ENCODE peak calls at places on chromosomes 16 and 17, in six cellular contexts. T, H, S, X, R and P are unnamed samples. For H3K9me3, the result is how much of the 10 kb centered on the place peaks cover.

GRCh38 chr16:49801290-49801689 is 54.6 kb downstream of the ZNF423 start:
- DNase-seq in T (no peak), H (no peak), S (no peak), X (no peak), R (no peak), P (no peak)

GRCh38 chr17:79984045-79984840 is 51.4 kb downstream of the TBC1D16 start:
- DNase-seq in T (no peak), H (no peak), S (no peak), X (no peak), R (no peak), P (no peak)

GRCh38 chr17:80491478-80492342 is 15.3 kb upstream of the NPTX1 start:
- DNase-seq in T (no peak), H (no peak), S (no peak), X (no peak), R (no peak), P (no peak)

GRCh38 chr17:10807704-10808128 is 3.8 kb upstream of the TMEM238L start:
- DNase-seq in T (no peak), H (no peak), S (no peak), X (no peak), R (no peak), P (no peak)

GRCh38 chr17:10034719-10035475 is 129.8 kb upstream of the RCVRN start:
- DNase-seq in T (no peak), H (no peak), S (no peak), X (no peak), R (no peak), P (no peak)

GRCh38 chr16:53745753-53746258 is 41.9 kb downstream of the FTO start:
- DNase-seq in T (no peak), H (no peak), S (no peak), X (no peak), R (no peak), P (no peak)

GRCh38 chr17:77130521-77130920 is 10.2 kb upstream of the SEC14L1 start:
- DNase-seq in T (no peak), H (no peak), S (no peak), X (no peak), R (no peak), P (no peak)

GRCh38 chr16:81473066-81473488 is 28.5 kb downstream of the CMIP start:
- DNase-seq in T (no peak), H (no peak), S (no peak), X (no peak), R (no peak), P (no peak)

GRCh38 chr17:76395980-76396379 is 11.6 kb downstream of the SPHK1 start:
- DNase-seq in T (no peak), H (no peak), S (no peak), X (no peak), R (no peak), P (no peak)

GRCh38 chr16:72203401-72203800 is 31.4 kb upstream of the PMFBP1 start:
- DNase-seq in T (peak), H (no peak), S (peak), X (peak), R (no peak), P (no peak)

GRCh38 chr16:30858111-30858495 is 35.8 kb downstream of the BCL7C start:
- DNase-seq in T (no peak), H (no peak), S (no peak), X (no peak), R (no peak), P (no peak)

GRCh38 chr17:29621751-29622194 is 939 bp downstream of the CORO6 start:
- DNase-seq in T (no peak), H (no peak), S (no peak), X (no peak), R (no peak), P (no peak)

GRCh38 chr17:44205962-44206824 is 6.5 kb upstream of the ATXN7L3 start:
- DNase-seq in T (no peak), H (no peak), S (no peak), X (no peak), R (no peak), P (no peak)

GRCh38 chr17:43431741-43432523 is 33.1 kb downstream of the ARL4D start:
- DNase-seq in T (peak), H (no peak), S (peak), X (no peak), R (no peak), P (peak)

GRCh38 chr17:1227365-1227764 is 42.9 kb upstream of the BHLHA9 start:
- DNase-seq in T (no peak), H (no peak), S (no peak), X (no peak), R (no peak), P (no peak)

GRCh38 chr17:1229354-1229890 is 40.8 kb upstream of the BHLHA9 start:
- DNase-seq in T (peak), H (peak), S (peak), X (no peak), R (peak), P (peak)

GRCh38 chr17:1226308-1226707 is 43.9 kb upstream of the BHLHA9 start:
- DNase-seq in T (no peak), H (no peak), S (no peak), X (no peak), R (no peak), P (no peak)

GRCh38 chr17:1228752-1229353 is 41.4 kb upstream of the BHLHA9 start:
- DNase-seq in T (no peak), H (no peak), S (no peak), X (no peak), R (no peak), P (peak)

DNA sequence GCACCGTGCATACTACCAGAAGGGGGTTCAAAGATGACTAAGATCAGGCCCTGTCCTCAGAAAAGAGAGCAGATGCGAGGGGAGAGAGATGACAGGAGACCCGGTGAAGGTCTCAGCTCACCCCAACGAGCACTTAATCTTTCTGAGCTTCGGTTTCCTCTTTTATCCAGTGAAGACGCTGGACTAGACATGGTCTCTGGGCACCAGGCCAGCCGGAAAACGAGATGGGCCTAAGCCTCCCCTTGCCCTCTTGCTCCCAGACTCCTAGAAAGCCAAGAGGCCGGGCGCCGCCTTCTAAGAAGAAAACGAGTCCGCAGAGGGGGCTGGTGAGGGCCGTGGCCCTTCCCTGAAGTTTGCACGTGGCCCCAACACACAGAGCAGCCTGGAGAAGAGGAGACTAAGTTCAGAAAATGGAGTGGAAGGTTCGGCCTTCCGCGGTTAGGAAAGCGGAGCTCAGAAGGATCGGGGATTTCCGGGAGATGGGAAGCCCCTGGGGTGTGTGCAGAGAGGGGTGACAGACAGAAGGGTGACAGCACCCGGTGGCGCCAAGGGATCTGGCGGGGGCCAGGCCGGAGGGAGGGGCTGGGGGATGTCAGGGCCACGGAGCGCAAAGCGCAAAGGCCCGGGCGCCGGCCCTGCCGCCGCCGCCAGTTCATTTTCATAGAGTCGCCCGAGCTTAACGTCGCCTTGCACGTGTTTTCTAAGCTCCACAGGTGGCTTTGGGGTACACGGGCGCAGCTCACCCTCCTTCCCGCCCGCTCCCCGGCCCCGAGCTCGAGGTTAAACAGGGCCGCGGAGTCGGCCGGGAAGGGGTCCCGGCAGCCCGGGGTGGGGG is 42.1 kb upstream of the BHLHA9 start:
- DNase-seq in T (peak), H (peak), S (peak), X (peak), R (peak), P (peak)
- TF ChIP-seq CTCF in T (no peak), H (no peak), S (no peak), X (no peak), R (no peak), P (no peak)

GRCh38 chr16:35194681-35195080 is 1735.3 kb downstream of the TP53TG3F start:
- DNase-seq in T (peak), H (no peak), S (no peak), X (no peak), R (no peak), P (no peak)
- H3K9me3 ChIP-seq in T (under half), H (under half), S (under half), X (under half), R (under half), P (under half)

GRCh38 chr17:64736804-64737492 is 74.8 kb upstream of the SMURF2 start:
- DNase-seq in T (no peak), H (peak), S (no peak), X (no peak), R (no peak), P (no peak)
- TF ChIP-seq CTCF in T (peak), H (peak), S (peak), X (peak), R (peak), P (peak)

DNA sequence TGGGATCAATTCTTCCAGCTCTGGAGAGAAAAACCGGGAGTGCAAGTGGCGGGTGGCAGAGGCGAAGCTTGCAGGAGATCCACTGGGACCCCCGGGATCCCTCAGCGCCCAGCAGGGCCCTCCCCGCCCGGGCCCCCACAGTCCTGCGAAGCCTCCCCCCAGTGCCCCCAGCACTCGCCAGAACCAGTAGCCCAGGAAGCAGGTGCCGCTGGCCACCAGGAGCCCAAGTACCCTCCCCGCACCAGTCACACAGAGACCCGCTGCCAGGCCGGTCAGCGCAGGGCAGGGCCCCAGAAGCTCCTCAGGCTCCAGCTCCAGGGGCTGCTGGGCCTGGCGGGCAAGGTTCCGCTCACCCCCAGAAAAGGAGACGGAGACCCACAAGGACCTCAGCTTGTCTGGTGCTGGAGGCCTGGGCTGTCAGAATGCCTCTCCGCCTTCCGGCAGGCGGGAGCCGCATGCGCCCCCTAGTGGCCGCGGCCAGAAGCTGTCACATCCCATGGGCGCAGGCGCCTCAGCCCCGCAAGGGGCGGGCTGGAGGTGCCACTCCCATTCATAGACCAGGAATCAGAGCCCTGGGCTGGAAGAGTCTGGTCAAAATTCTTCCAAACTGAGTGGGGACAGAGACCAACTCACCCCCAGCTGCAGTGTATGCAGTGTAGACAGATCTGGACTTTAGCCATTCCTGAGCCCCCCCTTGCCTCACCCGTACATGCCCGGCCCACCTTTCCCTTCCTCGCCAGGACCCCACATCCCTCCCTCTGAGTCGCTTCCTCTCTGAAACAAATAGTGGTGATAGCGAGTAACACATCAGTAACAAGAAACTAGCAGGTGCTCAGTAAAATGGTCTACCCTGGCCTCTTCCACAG is 1002.3 kb downstream of the KCNJ18 start:
- DNase-seq in T (no peak), H (no peak), S (no peak), X (no peak), R (no peak), P (no peak)
- H3K9me3 ChIP-seq in T (under half), H (under half), S (under half), X (under half), R (under half), P (under half)

GRCh38 chr17:48002920-48003685 is 32.2 kb downstream of the CDK5RAP3 start:
- DNase-seq in T (no peak), H (no peak), S (no peak), X (no peak), R (no peak), P (no peak)
- TF ChIP-seq CTCF in T (no peak), H (no peak), S (no peak), X (no peak), R (no peak), P (no peak)

DNA sequence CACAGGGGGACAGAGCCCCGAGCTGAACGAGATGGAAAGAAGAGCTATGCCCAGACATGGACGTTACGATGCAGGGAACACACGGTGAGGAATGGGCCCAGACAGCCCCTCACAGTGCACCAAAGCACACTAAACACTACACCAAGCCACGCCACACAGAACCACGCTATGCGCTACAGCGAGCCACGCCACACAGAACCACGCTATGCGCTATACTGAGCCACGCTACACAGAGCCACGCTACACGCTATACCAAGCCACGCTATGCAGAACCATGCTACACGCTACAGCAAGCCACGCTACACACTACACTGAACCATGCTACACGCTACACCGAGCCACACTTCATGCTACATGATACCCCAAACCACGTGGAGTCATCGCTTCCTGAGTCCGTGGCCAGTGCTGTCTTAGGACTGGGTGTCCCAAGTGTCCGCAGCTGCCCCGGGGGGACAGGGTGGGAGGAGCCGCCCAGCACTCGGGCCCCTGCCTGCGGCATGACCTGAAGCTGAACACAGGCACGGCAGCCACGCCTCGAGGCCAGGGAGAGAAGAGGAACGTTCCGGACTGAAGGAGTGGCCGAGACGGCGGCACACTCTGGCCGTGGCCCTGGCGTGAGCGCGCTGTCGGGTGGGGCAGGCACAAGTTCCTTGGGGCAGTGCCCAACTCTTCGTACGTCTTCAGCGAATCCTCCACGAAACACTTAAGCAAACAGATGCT is 61.3 kb downstream of the LMF1 start:
- DNase-seq in T (no peak), H (no peak), S (no peak), X (no peak), R (no peak), P (peak)
- H3K9me3 ChIP-seq in T (under half), H (under half), S (under half), X (under half), R (under half), P (under half)

DNA sequence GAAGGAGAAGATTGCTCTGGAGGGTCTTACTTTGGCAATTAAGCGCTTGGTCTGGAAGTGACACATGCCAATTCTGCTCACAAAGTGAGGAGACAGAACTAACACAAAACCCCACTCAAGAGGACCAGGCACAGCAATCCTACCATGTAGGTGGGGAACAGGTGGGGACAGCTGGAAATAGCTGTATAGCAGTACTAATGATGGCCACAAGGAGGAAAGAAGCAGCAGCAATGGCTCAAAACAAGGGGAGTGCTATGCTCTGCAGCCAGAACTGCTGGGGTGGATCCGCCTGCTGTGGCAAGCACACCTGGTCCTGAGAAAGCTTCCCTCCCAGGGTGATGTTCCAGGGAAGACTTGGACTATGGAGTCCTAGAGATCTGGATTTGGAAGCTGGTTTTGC is 17.0 kb upstream of the TMEM132E start:
- DNase-seq in T (no peak), H (no peak), S (no peak), X (no peak), R (no peak), P (no peak)
- TF ChIP-seq CTCF in T (peak), H (no peak), S (no peak), X (peak), R (peak), P (peak)

GRCh38 chr17:61567045-61567802 is 23.8 kb downstream of the NACA2 start:
- DNase-seq in T (no peak), H (no peak), S (no peak), X (no peak), R (no peak), P (no peak)
- H3K9me3 ChIP-seq in T (under half), H (under half), S (under half), X (under half), R (under half), P (under half)

GRCh38 chr16:684961-685696 is 995 bp upstream of the JMJD8 start:
- DNase-seq in T (no peak), H (no peak), S (no peak), X (no peak), R (no peak), P (no peak)

GRCh38 chr16:687499-687898 is 2.7 kb downstream of the WDR24 start:
- DNase-seq in T (no peak), H (no peak), S (no peak), X (no peak), R (no peak), P (no peak)

GRCh38 chr16:686459-687260 is 2.5 kb upstream of the JMJD8 start:
- DNase-seq in T (no peak), H (no peak), S (no peak), X (no peak), R (no peak), P (no peak)

GRCh38 chr16:684067-684794 is at the start of gene JMJD8:
- DNase-seq in T (peak), H (peak), S (peak), X (no peak), R (peak), P (peak)

DNA sequence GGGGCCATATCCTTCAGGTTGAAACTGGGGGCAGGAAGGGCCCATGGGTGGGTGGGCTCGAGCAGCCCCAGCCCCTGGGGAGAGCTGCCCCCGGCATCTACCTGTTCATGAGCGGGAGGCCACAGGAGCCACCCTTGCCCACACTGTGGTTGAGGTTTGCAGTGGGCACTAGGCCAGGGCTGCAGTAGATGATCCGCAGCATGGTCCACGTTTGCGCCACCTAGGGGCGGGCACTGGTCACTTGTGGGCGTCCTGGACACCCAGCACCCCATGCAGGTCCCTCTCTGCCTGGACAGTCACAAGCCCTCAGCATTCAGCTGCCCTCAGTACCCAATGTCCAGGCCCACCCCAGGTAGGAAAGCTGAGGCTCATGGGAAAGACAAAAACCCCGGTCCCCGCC is 1.8 kb upstream of the JMJD8 start:
- DNase-seq in T (no peak), H (peak), S (no peak), X (no peak), R (peak), P (no peak)
- TF ChIP-seq CTCF in T (peak), H (peak), S (no peak), X (peak), R (peak), P (no peak)

DNA sequence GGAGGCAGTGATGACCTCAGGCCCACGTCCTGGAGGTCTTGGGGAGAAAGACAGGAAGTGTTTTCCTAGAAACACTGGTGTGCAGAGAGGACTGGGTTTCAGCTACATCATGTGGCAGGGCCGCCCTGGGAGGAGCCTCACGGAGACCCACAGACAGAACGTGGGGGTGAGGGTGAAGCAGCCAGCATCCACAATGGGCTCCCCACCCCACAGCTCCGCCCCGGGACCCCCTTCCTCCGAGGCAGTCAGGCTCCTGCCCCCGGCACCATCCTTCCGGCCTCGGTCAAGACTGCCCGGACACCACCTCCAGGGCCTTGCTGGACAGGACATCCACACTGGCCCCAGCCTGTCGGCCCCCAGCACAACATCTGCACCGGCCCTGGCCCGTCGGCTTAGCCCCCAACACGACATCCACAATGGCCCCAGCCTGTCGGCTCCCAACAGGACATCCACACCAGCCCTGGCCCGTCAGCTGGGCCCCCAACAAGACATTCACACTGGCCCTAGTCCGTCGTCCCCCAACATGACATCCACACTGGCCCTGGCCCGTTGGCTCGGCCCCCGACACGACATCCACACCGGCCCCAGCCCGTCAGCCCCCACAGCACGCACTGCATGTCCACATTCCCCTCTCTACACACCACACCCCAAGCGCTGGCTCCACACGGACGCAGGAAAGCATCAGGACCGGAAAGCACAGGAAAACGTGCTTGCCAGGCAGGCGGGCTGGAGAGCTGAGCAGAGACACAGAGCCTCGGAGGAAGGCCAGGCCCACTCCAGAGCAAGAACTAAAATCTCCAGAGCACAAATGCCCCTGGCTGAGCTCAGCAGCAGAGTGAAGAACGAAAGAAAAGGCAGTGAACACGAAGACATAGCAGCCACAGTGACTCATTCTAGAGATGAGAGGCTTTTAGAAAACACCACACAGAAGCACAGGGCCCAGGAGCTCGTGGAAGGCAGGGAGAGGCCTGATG is 50.8 kb downstream of the LMF1 start:
- DNase-seq in T (no peak), H (no peak), S (peak), X (no peak), R (no peak), P (peak)
- H3K9me3 ChIP-seq in T (under half), H (under half), S (under half), X (under half), R (under half), P (under half)